ENCODE peak calls at places on chromosomes 11 and 22, in six cellular contexts. J is H1, F is K562, N is HCT116, G is HepG2, I is GM12878. V is an unnamed sample.

GRCh38 chr11:105236631-105237030 is 97.1 kb upstream of the CARD18 start:
- DNase-seq in J (no peak), F (no peak), N (no peak), G (no peak), I (no peak), V (no peak)

GRCh38 chr11:109309153-109309552 is 112.8 kb upstream of the C11orf87 start:
- DNase-seq in J (no peak), F (no peak), N (no peak), G (no peak), I (no peak), V (no peak)

GRCh38 chr11:33307984-33308383 is 50.8 kb downstream of the HIPK3 start:
- DNase-seq in J (no peak), F (no peak), N (no peak), G (no peak), I (no peak), V (no peak)

GRCh38 chr11:17988465-17988864 is 24.4 kb downstream of the SERGEF start:
- DNase-seq in J (no peak), F (no peak), N (no peak), G (no peak), I (no peak), V (no peak)

GRCh38 chr11:45176996-45177395 is 30.6 kb downstream of the PRDM11 start:
- DNase-seq in J (no peak), F (no peak), N (no peak), G (no peak), I (no peak), V (no peak)

GRCh38 chr11:130403967-130404366 is 24.4 kb downstream of the ADAMTS8 start:
- DNase-seq in J (peak; percentile 56), F (no peak), N (no peak), G (no peak), I (no peak), V (no peak)

GRCh38 chr11:57798905-57799559 is 37.4 kb downstream of the CTNND1 start:
- DNase-seq in J (no peak), F (peak; percentile 41), N (peak; percentile 94), G (peak; percentile 69), I (no peak), V (peak; percentile 68)

GRCh38 chr11:65932558-65932919 is 12.7 kb upstream of the TSGA10IP start:
- DNase-seq in J (no peak), F (peak; percentile 61), N (no peak), G (no peak), I (no peak), V (no peak)

GRCh38 chr11:132093861-132094260 is 723.4 kb downstream of the NTM start:
- DNase-seq in J (no peak), F (no peak), N (no peak), G (no peak), I (peak; percentile 20), V (no peak)

GRCh38 chr22:48890693-48891554 is 936.7 kb downstream of the BRD1 start:
- DNase-seq in J (no peak), F (no peak), N (no peak), G (no peak), I (no peak), V (no peak)

GRCh38 chr22:46031066-46031465 is 54.1 kb upstream of the WNT7B start:
- DNase-seq in J (no peak), F (no peak), N (no peak), G (no peak), I (no peak), V (no peak)

GRCh38 chr11:61079416-61080150 is 22.7 kb upstream of the CD5 start:
- DNase-seq in J (no peak), F (no peak), N (no peak), G (no peak), I (no peak), V (no peak)

GRCh38 chr22:29369460-29369859 is 18.9 kb downstream of the AP1B1 start:
- DNase-seq in J (peak; percentile 33), F (no peak), N (no peak), G (no peak), I (no peak), V (peak; percentile 67)

GRCh38 chr11:96012086-96012824 is 88.3 kb upstream of the MTMR2 start:
- DNase-seq in J (no peak), F (no peak), N (peak; percentile 41), G (peak; percentile 99), I (peak; percentile 96), V (peak; percentile 85)

GRCh38 chr11:10134975-10135481 is 159.0 kb downstream of the SBF2 start:
- DNase-seq in J (no peak), F (no peak), N (no peak), G (no peak), I (no peak), V (no peak)

GRCh38 chr22:50445071-50445879 is 29.6 kb downstream of the SBF1 start:
- DNase-seq in J (no peak), F (peak; percentile 24), N (no peak), G (no peak), I (no peak), V (no peak)

GRCh38 chr11:2517386-2518064 is 72.7 kb downstream of the KCNQ1 start:
- DNase-seq in J (no peak), F (no peak), N (no peak), G (no peak), I (no peak), V (no peak)

GRCh38 chr11:27910186-27910941 is 197.6 kb downstream of the KIF18A start:
- DNase-seq in J (no peak), F (no peak), N (no peak), G (no peak), I (no peak), V (peak; percentile 29)

GRCh38 chr11:65298131-65298535 is 16.5 kb upstream of the CDC42EP2 start:
- DNase-seq in J (no peak), F (no peak), N (no peak), G (no peak), I (no peak), V (no peak)

GRCh38 chr11:5605849-5606248 is 9.4 kb downstream of the TRIM6 start:
- DNase-seq in J (no peak), F (no peak), N (no peak), G (no peak), I (no peak), V (no peak)

GRCh38 chr11:4606231-4607015 is 1.6 kb downstream of the TRIM68 start:
- DNase-seq in J (no peak), F (no peak), N (no peak), G (no peak), I (no peak), V (peak; percentile 62)

GRCh38 chr11:134592391-134592990 is 180.4 kb upstream of the B3GAT1 start:
- DNase-seq in J (peak; percentile 34), F (peak; percentile 40), N (peak; percentile 49), G (peak; percentile 15), I (no peak), V (peak; percentile 2)

GRCh38 chr11:69510471-69511357 is 29.3 kb downstream of the LINC01488 start:
- DNase-seq in J (no peak), F (no peak), N (no peak), G (no peak), I (no peak), V (no peak)

GRCh38 chr11:134577801-134578200 is 165.8 kb upstream of the B3GAT1 start:
- DNase-seq in J (no peak), F (no peak), N (no peak), G (no peak), I (no peak), V (no peak)

GRCh38 chr11:9838961-9839360 is 175.1 kb downstream of the SWAP70 start:
- DNase-seq in J (no peak), F (no peak), N (no peak), G (no peak), I (peak; percentile 51), V (no peak)

GRCh38 chr22:26857169-26857568 is 199.8 kb downstream of the MIAT start:
- DNase-seq in J (no peak), F (no peak), N (no peak), G (no peak), I (no peak), V (no peak)

GRCh38 chr11:93942176-93942575 is 79.0 kb upstream of the HEPHL1 start:
- DNase-seq in J (no peak), F (no peak), N (no peak), G (no peak), I (no peak), V (no peak)
- TF ChIP-seq POLR2A in J (no peak), F (no peak), N (no peak), G (no peak), I (no peak), V (no peak)

DNA sequence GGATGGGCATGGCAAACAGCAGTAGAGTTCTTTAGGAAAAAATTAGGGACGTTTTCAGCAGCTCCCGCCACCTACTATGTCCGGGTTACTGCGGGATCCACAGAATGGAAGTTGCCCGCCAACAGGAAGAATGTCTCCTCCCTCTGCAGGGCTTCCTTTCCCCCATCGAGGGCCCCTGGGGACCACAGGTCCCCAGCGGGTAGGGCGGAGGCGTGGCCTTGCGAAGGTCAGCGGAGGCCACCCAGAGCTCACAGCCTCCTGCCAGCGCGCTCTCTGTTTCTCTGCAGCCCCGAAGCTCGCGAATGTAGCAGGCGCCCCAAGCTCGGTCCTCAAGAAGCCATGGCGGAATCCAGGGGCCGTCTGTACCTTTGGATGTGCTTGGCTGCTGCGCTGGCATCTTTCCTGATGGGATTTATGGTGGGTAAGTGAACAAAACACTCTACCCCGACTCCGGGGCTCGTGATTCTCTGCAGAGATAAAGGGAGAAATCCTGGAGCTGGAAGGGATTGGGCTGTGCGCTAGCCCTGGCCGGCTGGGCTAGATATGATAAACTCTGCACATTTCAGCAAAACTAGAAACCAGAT is at the start of gene NAALAD2:
- DNase-seq in J (peak; percentile 65), F (peak; percentile 7), N (no peak), G (peak; percentile 59), I (no peak), V (peak; percentile 52)
- TF ChIP-seq EZH2 in J (no peak), F (no peak), N (no peak), G (no peak), I (no peak), V (no peak)

GRCh38 chr11:47245586-47246357 is 2.8 kb downstream of the ACP2 start:
- DNase-seq in J (no peak), F (no peak), N (no peak), G (no peak), I (no peak), V (no peak)
- TF ChIP-seq CTCF in J (no peak), F (no peak), N (no peak), G (no peak), I (no peak), V (no peak)

GRCh38 chr22:36528336-36528735 is 630 bp downstream of the EIF3D start:
- DNase-seq in J (no peak), F (peak; percentile 40), N (no peak), G (no peak), I (no peak), V (no peak)

GRCh38 chr22:36532466-36532865 is 3.5 kb upstream of the EIF3D start:
- DNase-seq in J (no peak), F (no peak), N (no peak), G (no peak), I (no peak), V (no peak)

GRCh38 chr22:36528795-36529718 is at the start of gene EIF3D:
- DNase-seq in J (peak; percentile 99), F (peak; percentile 78), N (peak; percentile 99), G (peak; percentile 99), I (peak; percentile 99), V (peak; percentile 100)
- TF ChIP-seq POLR2A in J (peak; percentile 48), F (peak; percentile 95), N (peak; percentile 58), G (peak; percentile 76), I (peak; percentile 97), V (peak; percentile 86)